ENCODE peak calls at places on chromosome 9, in six cellular contexts. One of them, this sample, is unnamed.

GRCh38 chr9:91795500-91796241 is 154.4 kb downstream of the ROR2 start:
- DNase-seq in cardiac fibroblast: no peak
- DNase-seq in left ventricle myocardium inferior: no peak
- DNase-seq in left lung: no peak
- DNase-seq in endodermal cell: peak
- DNase-seq in brain microvascular endothelial cell: no peak
- DNase-seq in this sample: no peak

GRCh38 chr9:28270156-28270555 is 696.9 kb upstream of the C9orf72 start:
- DNase-seq in left ventricle myocardium inferior: no peak
- DNase-seq in brain microvascular endothelial cell: no peak
- DNase-seq in left lung: no peak
- DNase-seq in cardiac fibroblast: no peak
- DNase-seq in endodermal cell: peak
- DNase-seq in this sample: no peak

GRCh38 chr9:69178583-69179011 is 4.5 kb downstream of the TJP2 start:
- DNase-seq in left lung: no peak
- DNase-seq in endodermal cell: no peak
- DNase-seq in brain microvascular endothelial cell: peak
- DNase-seq in cardiac fibroblast: no peak
- DNase-seq in left ventricle myocardium inferior: no peak
- DNase-seq in this sample: no peak

GRCh38 chr9:70673844-70674243 is 259.4 kb upstream of the KLF9 start:
- DNase-seq in brain microvascular endothelial cell: no peak
- DNase-seq in left lung: no peak
- DNase-seq in endodermal cell: no peak
- DNase-seq in cardiac fibroblast: no peak
- DNase-seq in left ventricle myocardium inferior: no peak
- DNase-seq in this sample: no peak

GRCh38 chr9:3262831-3263544 is 262.8 kb downstream of the RFX3 start:
- DNase-seq in endodermal cell: no peak
- DNase-seq in brain microvascular endothelial cell: no peak
- DNase-seq in cardiac fibroblast: no peak
- DNase-seq in left lung: no peak
- DNase-seq in left ventricle myocardium inferior: no peak
- DNase-seq in this sample: no peak

GRCh38 chr9:100598641-100599145 is 20.8 kb downstream of the CAVIN4 start:
- DNase-seq in endodermal cell: peak
- DNase-seq in brain microvascular endothelial cell: peak
- DNase-seq in left lung: peak
- DNase-seq in left ventricle myocardium inferior: peak
- DNase-seq in cardiac fibroblast: peak
- DNase-seq in this sample: peak

GRCh38 chr9:35816708-35817107 is 1.9 kb upstream of the HINT2 start:
- DNase-seq in endodermal cell: peak
- DNase-seq in left lung: no peak
- DNase-seq in left ventricle myocardium inferior: no peak
- DNase-seq in cardiac fibroblast: no peak
- DNase-seq in brain microvascular endothelial cell: no peak
- DNase-seq in this sample: no peak

GRCh38 chr9:69785757-69786156 is 25.9 kb upstream of the PTAR1 start:
- DNase-seq in endodermal cell: no peak
- DNase-seq in cardiac fibroblast: peak
- DNase-seq in brain microvascular endothelial cell: peak
- DNase-seq in left lung: no peak
- DNase-seq in left ventricle myocardium inferior: no peak
- DNase-seq in this sample: no peak

GRCh38 chr9:69822091-69822750 is 1.6 kb downstream of the CFAP95 start:
- DNase-seq in brain microvascular endothelial cell: no peak
- DNase-seq in left ventricle myocardium inferior: no peak
- DNase-seq in left lung: no peak
- DNase-seq in endodermal cell: no peak
- DNase-seq in cardiac fibroblast: peak
- DNase-seq in this sample: peak

GRCh38 chr9:112174223-112174964 is 703 bp downstream of the SUSD1 start:
- DNase-seq in endodermal cell: peak
- DNase-seq in left ventricle myocardium inferior: peak
- DNase-seq in brain microvascular endothelial cell: no peak
- DNase-seq in left lung: peak
- DNase-seq in cardiac fibroblast: peak
- DNase-seq in this sample: peak

DNA sequence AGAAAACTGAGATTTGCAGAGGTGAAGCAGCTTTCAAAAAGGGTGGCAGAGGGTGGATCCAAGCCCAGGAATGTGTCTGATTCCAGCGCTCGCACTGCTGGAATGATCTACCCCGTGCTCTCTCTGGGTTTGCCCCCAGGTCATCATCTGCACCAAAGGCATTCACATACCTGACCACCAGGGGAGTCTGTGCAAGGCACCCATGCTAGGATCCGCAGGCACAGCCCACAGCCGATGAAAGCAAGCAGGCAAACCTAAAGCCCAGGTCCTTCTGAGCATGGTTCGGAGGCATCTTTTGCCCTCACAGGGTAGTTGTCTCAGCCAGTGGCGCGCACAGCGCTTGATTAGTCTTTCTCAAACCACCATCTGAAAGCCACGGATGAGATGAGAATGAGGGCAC is 56.6 kb downstream of the TEK start:
- DNase-seq in cardiac fibroblast: no peak
- DNase-seq in endodermal cell: peak
- DNase-seq in brain microvascular endothelial cell: no peak
- DNase-seq in left ventricle myocardium inferior: no peak
- DNase-seq in left lung: no peak
- DNase-seq in this sample: no peak
- TF ChIP-seq CTCF in cardiac fibroblast: no peak
- TF ChIP-seq CTCF in endodermal cell: peak
- TF ChIP-seq CTCF in brain microvascular endothelial cell: peak
- TF ChIP-seq CTCF in left ventricle myocardium inferior: no peak
- TF ChIP-seq CTCF in left lung: no peak
- TF ChIP-seq CTCF in this sample: no peak

GRCh38 chr9:99359336-99359735 is 137.3 kb downstream of the SEC61B start:
- DNase-seq in cardiac fibroblast: no peak
- DNase-seq in brain microvascular endothelial cell: no peak
- DNase-seq in left ventricle myocardium inferior: no peak
- DNase-seq in endodermal cell: peak
- DNase-seq in left lung: no peak
- DNase-seq in this sample: no peak
- TF ChIP-seq CTCF in cardiac fibroblast: no peak
- TF ChIP-seq CTCF in brain microvascular endothelial cell: no peak
- TF ChIP-seq CTCF in left ventricle myocardium inferior: no peak
- TF ChIP-seq CTCF in endodermal cell: no peak
- TF ChIP-seq CTCF in left lung: no peak
- TF ChIP-seq CTCF in this sample: no peak

DNA sequence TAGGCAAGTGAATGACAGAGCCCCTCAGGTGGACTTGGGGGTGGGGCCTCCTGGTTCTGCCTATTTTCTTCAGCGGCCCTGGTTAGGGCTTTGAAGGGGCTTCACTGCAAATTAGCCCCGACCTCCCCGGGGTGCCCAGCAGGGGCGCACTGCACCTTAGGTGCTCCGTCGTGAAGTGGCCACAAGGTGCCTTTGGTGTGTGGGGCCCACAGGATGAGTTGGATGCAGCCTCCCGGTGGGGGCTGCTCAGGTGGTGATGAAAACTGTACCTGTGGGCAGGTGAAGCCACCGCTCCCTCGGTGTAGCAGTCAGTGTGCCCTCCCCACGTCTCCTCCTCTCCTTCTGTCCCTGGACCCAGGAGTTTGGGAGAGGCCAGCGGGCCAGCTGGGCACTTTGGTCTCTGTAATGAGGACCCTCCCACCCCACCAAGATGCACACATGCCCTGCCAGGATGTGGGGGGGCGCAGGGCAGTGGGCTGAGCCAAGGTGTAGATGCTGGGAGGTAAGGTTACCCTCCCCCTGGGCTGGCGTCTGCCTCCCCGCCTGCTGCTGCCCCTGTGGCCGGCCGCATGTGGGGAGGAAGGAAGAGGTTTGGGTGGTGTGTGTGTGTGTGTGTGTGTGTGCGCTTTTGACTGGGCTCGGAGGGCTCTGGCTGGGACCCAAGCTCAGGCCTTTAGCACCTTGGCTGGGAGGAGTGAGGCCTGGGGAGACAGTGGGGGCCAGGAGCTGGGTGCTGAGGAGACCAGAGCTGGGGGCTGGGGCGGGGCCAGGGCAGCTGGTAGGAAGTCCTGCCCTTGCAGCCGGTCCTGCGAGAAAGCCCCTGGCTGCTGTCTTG is 55.6 kb downstream of the RXRA start:
- DNase-seq in brain microvascular endothelial cell: no peak
- DNase-seq in left lung: no peak
- DNase-seq in left ventricle myocardium inferior: peak
- DNase-seq in endodermal cell: no peak
- DNase-seq in cardiac fibroblast: no peak
- DNase-seq in this sample: peak
- TF ChIP-seq CTCF in brain microvascular endothelial cell: peak
- TF ChIP-seq CTCF in left lung: peak
- TF ChIP-seq CTCF in left ventricle myocardium inferior: peak
- TF ChIP-seq CTCF in endodermal cell: peak
- TF ChIP-seq CTCF in cardiac fibroblast: no peak
- TF ChIP-seq CTCF in this sample: peak

DNA sequence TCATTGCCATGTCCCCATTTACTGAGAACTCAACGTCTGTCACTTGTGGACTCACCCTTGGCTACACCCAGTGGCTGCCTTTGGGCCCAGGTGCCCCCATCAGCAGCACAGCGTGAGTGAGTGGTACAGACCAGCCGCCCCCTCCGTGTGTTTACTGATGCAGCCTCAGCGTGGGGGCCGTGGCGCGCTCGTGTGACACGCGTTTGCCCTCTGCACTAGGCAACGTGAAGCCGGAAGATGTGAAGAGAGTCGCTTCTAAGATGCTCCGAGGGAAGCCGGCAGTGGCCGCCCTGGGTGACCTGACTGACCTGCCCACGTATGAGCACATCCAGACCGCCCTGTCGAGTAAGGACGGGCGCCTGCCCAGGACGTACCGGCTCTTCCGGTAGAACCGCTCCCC is 12.4 kb downstream of the PMPCA start:
- DNase-seq in endodermal cell: no peak
- DNase-seq in cardiac fibroblast: no peak
- DNase-seq in left ventricle myocardium inferior: no peak
- DNase-seq in brain microvascular endothelial cell: no peak
- DNase-seq in left lung: no peak
- DNase-seq in this sample: no peak
- TF ChIP-seq CTCF in endodermal cell: no peak
- TF ChIP-seq CTCF in cardiac fibroblast: no peak
- TF ChIP-seq CTCF in left ventricle myocardium inferior: no peak
- TF ChIP-seq CTCF in brain microvascular endothelial cell: no peak
- TF ChIP-seq CTCF in left lung: no peak
- TF ChIP-seq CTCF in this sample: no peak

DNA sequence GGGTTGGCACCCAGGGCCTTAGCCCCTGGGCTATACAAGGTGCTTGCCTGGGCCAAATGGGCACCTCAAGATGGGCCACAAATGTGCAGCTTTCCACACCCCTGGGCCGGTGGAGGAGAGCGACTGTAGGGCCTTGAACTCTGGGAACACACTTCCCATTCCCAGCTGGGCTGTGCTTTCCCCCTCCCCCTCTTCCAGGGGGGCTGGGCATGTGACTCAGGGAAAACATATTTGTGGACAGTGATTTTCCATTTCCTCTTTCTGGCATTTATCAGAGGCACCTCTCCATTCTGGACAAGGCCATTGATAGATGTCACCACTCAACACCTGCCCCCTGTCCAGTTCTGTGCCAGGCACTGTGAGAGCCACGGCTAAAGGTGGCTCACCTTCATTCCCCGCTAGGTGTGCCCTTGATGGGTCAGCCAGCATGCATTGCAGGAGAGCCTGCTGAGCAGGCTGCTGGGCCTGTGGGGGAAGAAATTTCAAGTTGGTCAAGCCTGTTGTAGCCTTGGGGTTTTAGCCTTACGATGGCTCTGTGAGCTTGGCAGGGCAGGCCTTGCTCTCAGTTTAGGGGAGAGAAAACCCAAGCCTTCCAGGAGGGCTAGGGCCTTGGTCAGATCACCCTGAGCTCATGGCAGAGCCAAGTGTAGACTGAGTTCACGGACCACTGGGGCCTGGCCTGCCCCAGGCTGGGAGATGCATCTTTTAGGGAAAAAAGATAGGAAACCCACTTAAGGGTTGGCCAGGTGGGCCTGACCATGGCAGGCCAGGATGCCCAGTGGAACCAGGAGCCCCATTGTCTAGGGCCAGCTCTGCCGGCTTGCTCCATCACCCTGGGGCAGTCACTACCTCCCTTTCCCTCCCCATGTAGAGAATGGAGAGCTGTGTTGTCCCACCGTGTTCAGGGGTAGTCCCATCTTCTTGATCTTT is 113.9 kb downstream of the DAB2IP start:
- DNase-seq in left lung: no peak
- DNase-seq in left ventricle myocardium inferior: peak
- DNase-seq in cardiac fibroblast: peak
- DNase-seq in brain microvascular endothelial cell: no peak
- DNase-seq in endodermal cell: no peak
- DNase-seq in this sample: no peak
- TF ChIP-seq CTCF in left lung: no peak
- TF ChIP-seq CTCF in left ventricle myocardium inferior: peak
- TF ChIP-seq CTCF in cardiac fibroblast: no peak
- TF ChIP-seq CTCF in brain microvascular endothelial cell: no peak
- TF ChIP-seq CTCF in endodermal cell: no peak
- TF ChIP-seq CTCF in this sample: no peak

This sample was measured in GM10248.